ENCODE peak calls at places on chromosomes 4 and X, in four cellular contexts. O is HTR-8/SVneo, N is psoas muscle, R is AG09319. Q is an unnamed sample.

GRCh38 chr4:183468210-183469095 is 24.0 kb downstream of the CDKN2AIP start:
- DNase-seq in R (no peak), O (no peak), N (no peak), Q (no peak)

GRCh38 chr4:183074288-183074990 is 24.6 kb upstream of the WWC2 start:
- DNase-seq in N (no peak), O (peak; percentile 53), R (no peak), Q (no peak)

GRCh38 chr4:2686379-2687265 is 69.5 kb downstream of the TNIP2 start:
- DNase-seq in R (no peak), N (no peak), O (no peak), Q (no peak)

GRCh38 chr4:147194107-147194506 is 248.4 kb upstream of the TTC29 start:
- DNase-seq in N (no peak), O (no peak), R (no peak), Q (no peak)

GRCh38 chr4:113157086-113157857 is 107.8 kb downstream of the ANK2 start:
- DNase-seq in N (no peak), O (no peak), R (no peak), Q (no peak)

GRCh38 chr4:112230879-112231778 is 458 bp upstream of the AP1AR start:
- DNase-seq in O (peak; percentile 89), R (peak; percentile 89), N (peak; percentile 98), Q (peak; percentile 96)

GRCh38 chr4:73573794-73574528 is 46.3 kb downstream of the RASSF6 start:
- DNase-seq in N (peak; percentile 20), O (peak; percentile 39), R (peak; percentile 65), Q (peak; percentile 9)

GRCh38 chrX:33065415-33065814 is 145.9 kb downstream of the DMD start:
- DNase-seq in N (no peak), R (no peak), O (no peak), Q (no peak)

GRCh38 chr4:71211748-71212147 is 127.1 kb upstream of the SLC4A4 start:
- DNase-seq in R (no peak), N (peak; percentile 24), O (no peak), Q (no peak)

GRCh38 chr4:102390438-102390837 is 45.2 kb upstream of the SLC39A8 start:
- DNase-seq in O (no peak), N (no peak), R (no peak), Q (no peak)

GRCh38 chrX:95884196-95884595 is 800.4 kb upstream of the DIAPH2 start:
- DNase-seq in R (no peak), O (no peak), N (no peak), Q (no peak)

GRCh38 chr4:24853142-24853541 is 57.8 kb downstream of the SOD3 start:
- DNase-seq in R (no peak), N (no peak), O (no peak), Q (no peak)

GRCh38 chr4:185115827-185116232 is 27.2 kb upstream of the SLC25A4 start:
- DNase-seq in N (peak; percentile 37), R (peak; percentile 52), O (no peak), Q (no peak)

GRCh38 chr4:130563891-130564418 is 1468.0 kb downstream of the C4orf33 start:
- DNase-seq in N (no peak), R (no peak), O (no peak), Q (no peak)

GRCh38 chrX:52504551-52504950 is 8.9 kb downstream of the XAGE1A start:
- DNase-seq in R (no peak), N (no peak), O (no peak), Q (no peak)

GRCh38 chr4:83581411-83582288 is 45.7 kb downstream of the GPAT3 start:
- DNase-seq in N (no peak), O (no peak), R (no peak), Q (no peak)

GRCh38 chrX:134572816-134573682 is 85.2 kb downstream of the PLAC1 start:
- DNase-seq in N (no peak), R (no peak), O (no peak), Q (no peak)

GRCh38 chr4:11532138-11532537 is 103.4 kb upstream of the HS3ST1 start:
- DNase-seq in N (no peak), O (no peak), R (no peak), Q (no peak)

GRCh38 chrX:46461653-46462191 is 83.5 kb downstream of the ZNF674 start:
- DNase-seq in N (no peak), O (no peak), R (no peak), Q (no peak)

GRCh38 chrX:153724252-153725038 is at the start of the genes ABCD1 and BCAP31:
- DNase-seq in O (peak; percentile 80), R (peak; percentile 64), N (peak; percentile 89), Q (peak; percentile 85)

GRCh38 chr4:4602468-4602867 is 60.6 kb upstream of the STX18 start:
- DNase-seq in R (no peak), O (no peak), N (no peak), Q (no peak)

GRCh38 chr4:77734928-77735327 is 84.2 kb downstream of the CNOT6L start:
- DNase-seq in R (peak; percentile 20), N (no peak), O (peak; percentile 10), Q (peak; percentile 50)

GRCh38 chr4:163462556-163462955 is 11.0 kb downstream of the TKTL2 start:
- DNase-seq in R (no peak), O (no peak), N (no peak), Q (no peak)

GRCh38 chr4:100008048-100008447 is 58.0 kb upstream of the H2AZ1 start:
- DNase-seq in O (peak; percentile 17), R (peak; percentile 11), N (no peak), Q (no peak)

GRCh38 chrX:27924718-27925117 is 56.5 kb downstream of the DCAF8L1 start:
- DNase-seq in O (no peak), N (no peak), R (no peak), Q (no peak)

GRCh38 chr4:88881227-88881569 is 175.8 kb downstream of the FAM13A start:
- DNase-seq in O (no peak), N (no peak), R (no peak), Q (no peak)

GRCh38 chr4:85968945-85969830 is 390.7 kb downstream of the MAPK10 start:
- DNase-seq in N (no peak), R (no peak), O (no peak), Q (no peak)

GRCh38 chr4:137735561-137736104 is 203.3 kb upstream of the PCDH18 start:
- DNase-seq in N (peak; percentile 12), R (no peak), O (no peak), Q (no peak)

GRCh38 chr4:183807420-183808101 is 97.5 kb upstream of the STOX2 start:
- DNase-seq in N (no peak), R (no peak), O (no peak), Q (no peak)

GRCh38 chrX:150848914-150849365 is 49.5 kb downstream of the CD99L2 start:
- DNase-seq in N (peak; percentile 30), R (no peak), O (no peak), Q (no peak)

GRCh38 chr4:104591505-104591904 is 96.8 kb upstream of the CXXC4 start:
- DNase-seq in R (no peak), O (no peak), N (no peak), Q (no peak)

GRCh38 chrX:139112432-139112831 is 400.9 kb upstream of the FGF13 start:
- DNase-seq in R (no peak), N (no peak), O (no peak), Q (no peak)

GRCh38 chr4:45324381-45325111 is 598.2 kb upstream of the GNPDA2 start:
- DNase-seq in R (no peak), O (no peak), N (no peak), Q (no peak)

GRCh38 chr4:26020083-26020668 is 106.2 kb downstream of the SMIM20 start:
- DNase-seq in O (no peak), R (no peak), N (no peak), Q (no peak)

GRCh38 chr4:186128842-186129241 is 24.3 kb downstream of the FAM149A start:
- DNase-seq in N (no peak), R (no peak), O (no peak), Q (no peak)